ENCODE peak calls at places on chromosomes 3 and 15, in six cellular contexts. One of them, this sample, is unnamed.
A peak's percentile ranks its signal among the peaks of the same experiment; 100 is the strongest.

GRCh38 chr3:15110201-15110600 is 11.3 kb upstream of the RBSN start:
- DNase-seq in activated T-cell treated with anti-CD3 and anti-CD28 coated beads, Interleukin-2, amount 50 U/mL, for 72 hours: no peak
- DNase-seq in MV-4-11: no peak
- DNase-seq in BJ: no peak
- DNase-seq in activated CD4-positive, alpha-beta T cell treated with anti-CD3 and anti-CD28 coated beads, Interleukin-2, amount 50 U/mL, for 48 hours: no peak
- DNase-seq in GM19239: no peak
- DNase-seq in this sample: no peak

GRCh38 chr15:101294731-101295606 is at the start of gene SNRPA1:
- DNase-seq in activated T-cell treated with anti-CD3 and anti-CD28 coated beads, Interleukin-2, amount 50 U/mL, for 72 hours: peak; percentile 99
- DNase-seq in MV-4-11: peak; percentile 92
- DNase-seq in BJ: peak; percentile 52
- DNase-seq in activated CD4-positive, alpha-beta T cell treated with anti-CD3 and anti-CD28 coated beads, Interleukin-2, amount 50 U/mL, for 48 hours: peak; percentile 98
- DNase-seq in GM19239: peak; percentile 82
- DNase-seq in this sample: peak; percentile 98

GRCh38 chr3:169252535-169252934 is 411.0 kb downstream of the MECOM start:
- DNase-seq in activated T-cell treated with anti-CD3 and anti-CD28 coated beads, Interleukin-2, amount 50 U/mL, for 72 hours: no peak
- DNase-seq in MV-4-11: no peak
- DNase-seq in BJ: no peak
- DNase-seq in activated CD4-positive, alpha-beta T cell treated with anti-CD3 and anti-CD28 coated beads, Interleukin-2, amount 50 U/mL, for 48 hours: no peak
- DNase-seq in GM19239: no peak
- DNase-seq in this sample: no peak

GRCh38 chr3:116020495-116020894 is 397.2 kb downstream of the GAP43 start:
- DNase-seq in activated T-cell treated with anti-CD3 and anti-CD28 coated beads, Interleukin-2, amount 50 U/mL, for 72 hours: no peak
- DNase-seq in MV-4-11: peak; percentile 93
- DNase-seq in BJ: no peak
- DNase-seq in activated CD4-positive, alpha-beta T cell treated with anti-CD3 and anti-CD28 coated beads, Interleukin-2, amount 50 U/mL, for 48 hours: no peak
- DNase-seq in GM19239: no peak
- DNase-seq in this sample: no peak

GRCh38 chr3:4809970-4810369 is 169.3 kb upstream of the BHLHE40 start:
- DNase-seq in activated T-cell treated with anti-CD3 and anti-CD28 coated beads, Interleukin-2, amount 50 U/mL, for 72 hours: no peak
- DNase-seq in MV-4-11: no peak
- DNase-seq in BJ: no peak
- DNase-seq in activated CD4-positive, alpha-beta T cell treated with anti-CD3 and anti-CD28 coated beads, Interleukin-2, amount 50 U/mL, for 48 hours: no peak
- DNase-seq in GM19239: no peak
- DNase-seq in this sample: no peak

GRCh38 chr15:70722266-70723123 is 40.9 kb downstream of the UACA start:
- DNase-seq in activated T-cell treated with anti-CD3 and anti-CD28 coated beads, Interleukin-2, amount 50 U/mL, for 72 hours: peak; percentile 1
- DNase-seq in MV-4-11: peak; percentile 33
- DNase-seq in BJ: no peak
- DNase-seq in activated CD4-positive, alpha-beta T cell treated with anti-CD3 and anti-CD28 coated beads, Interleukin-2, amount 50 U/mL, for 48 hours: no peak
- DNase-seq in GM19239: peak; percentile 6
- DNase-seq in this sample: peak; percentile 78

GRCh38 chr3:38404286-38404685 is 49.4 kb upstream of the ACVR2B start:
- DNase-seq in activated T-cell treated with anti-CD3 and anti-CD28 coated beads, Interleukin-2, amount 50 U/mL, for 72 hours: no peak
- DNase-seq in MV-4-11: peak; percentile 95
- DNase-seq in BJ: peak; percentile 25
- DNase-seq in activated CD4-positive, alpha-beta T cell treated with anti-CD3 and anti-CD28 coated beads, Interleukin-2, amount 50 U/mL, for 48 hours: no peak
- DNase-seq in GM19239: no peak
- DNase-seq in this sample: peak; percentile 65

GRCh38 chr15:46343527-46343926 is 708.7 kb downstream of the SQOR start:
- DNase-seq in activated T-cell treated with anti-CD3 and anti-CD28 coated beads, Interleukin-2, amount 50 U/mL, for 72 hours: no peak
- DNase-seq in MV-4-11: no peak
- DNase-seq in BJ: no peak
- DNase-seq in activated CD4-positive, alpha-beta T cell treated with anti-CD3 and anti-CD28 coated beads, Interleukin-2, amount 50 U/mL, for 48 hours: no peak
- DNase-seq in GM19239: no peak
- DNase-seq in this sample: no peak

GRCh38 chr3:52851348-52851747 is 16.5 kb upstream of the MUSTN1 start:
- DNase-seq in activated T-cell treated with anti-CD3 and anti-CD28 coated beads, Interleukin-2, amount 50 U/mL, for 72 hours: peak; percentile 41
- DNase-seq in MV-4-11: peak; percentile 54
- DNase-seq in BJ: no peak
- DNase-seq in activated CD4-positive, alpha-beta T cell treated with anti-CD3 and anti-CD28 coated beads, Interleukin-2, amount 50 U/mL, for 48 hours: peak; percentile 38
- DNase-seq in GM19239: peak; percentile 60
- DNase-seq in this sample: peak; percentile 89

GRCh38 chr15:62847900-62848489 is 194.6 kb upstream of the TPM1 start:
- DNase-seq in activated T-cell treated with anti-CD3 and anti-CD28 coated beads, Interleukin-2, amount 50 U/mL, for 72 hours: peak; percentile 57
- DNase-seq in MV-4-11: peak; percentile 27
- DNase-seq in BJ: no peak
- DNase-seq in activated CD4-positive, alpha-beta T cell treated with anti-CD3 and anti-CD28 coated beads, Interleukin-2, amount 50 U/mL, for 48 hours: peak; percentile 72
- DNase-seq in GM19239: peak; percentile 18
- DNase-seq in this sample: peak; percentile 59

GRCh38 chr3:42849017-42849416 is 26.7 kb downstream of the CYP8B1 start:
- DNase-seq in activated T-cell treated with anti-CD3 and anti-CD28 coated beads, Interleukin-2, amount 50 U/mL, for 72 hours: no peak
- DNase-seq in MV-4-11: no peak
- DNase-seq in BJ: no peak
- DNase-seq in activated CD4-positive, alpha-beta T cell treated with anti-CD3 and anti-CD28 coated beads, Interleukin-2, amount 50 U/mL, for 48 hours: no peak
- DNase-seq in GM19239: no peak
- DNase-seq in this sample: no peak

GRCh38 chr3:9352917-9353823 is 9.7 kb upstream of the THUMPD3 start:
- DNase-seq in activated T-cell treated with anti-CD3 and anti-CD28 coated beads, Interleukin-2, amount 50 U/mL, for 72 hours: peak; percentile 57
- DNase-seq in MV-4-11: peak; percentile 62
- DNase-seq in BJ: no peak
- DNase-seq in activated CD4-positive, alpha-beta T cell treated with anti-CD3 and anti-CD28 coated beads, Interleukin-2, amount 50 U/mL, for 48 hours: peak; percentile 65
- DNase-seq in GM19239: peak; percentile 24
- DNase-seq in this sample: peak; percentile 58

GRCh38 chr3:58151637-58152036 is 59.1 kb downstream of the DNASE1L3 start:
- DNase-seq in activated T-cell treated with anti-CD3 and anti-CD28 coated beads, Interleukin-2, amount 50 U/mL, for 72 hours: no peak
- DNase-seq in MV-4-11: no peak
- DNase-seq in BJ: no peak
- DNase-seq in activated CD4-positive, alpha-beta T cell treated with anti-CD3 and anti-CD28 coated beads, Interleukin-2, amount 50 U/mL, for 48 hours: no peak
- DNase-seq in GM19239: no peak
- DNase-seq in this sample: no peak

GRCh38 chr15:78308422-78309021 is 9.1 kb upstream of the SKIC8 start:
- DNase-seq in activated T-cell treated with anti-CD3 and anti-CD28 coated beads, Interleukin-2, amount 50 U/mL, for 72 hours: peak; percentile 76
- DNase-seq in MV-4-11: peak; percentile 71
- DNase-seq in BJ: no peak
- DNase-seq in activated CD4-positive, alpha-beta T cell treated with anti-CD3 and anti-CD28 coated beads, Interleukin-2, amount 50 U/mL, for 48 hours: peak; percentile 72
- DNase-seq in GM19239: peak; percentile 48
- DNase-seq in this sample: peak; percentile 56

GRCh38 chr3:3800076-3800448 is 831 bp downstream of the LRRN1 start:
- DNase-seq in activated T-cell treated with anti-CD3 and anti-CD28 coated beads, Interleukin-2, amount 50 U/mL, for 72 hours: peak; percentile 14
- DNase-seq in MV-4-11: no peak
- DNase-seq in BJ: no peak
- DNase-seq in activated CD4-positive, alpha-beta T cell treated with anti-CD3 and anti-CD28 coated beads, Interleukin-2, amount 50 U/mL, for 48 hours: no peak
- DNase-seq in GM19239: no peak
- DNase-seq in this sample: no peak

GRCh38 chr3:5290915-5291314 is 103.4 kb downstream of the EDEM1 start:
- DNase-seq in activated T-cell treated with anti-CD3 and anti-CD28 coated beads, Interleukin-2, amount 50 U/mL, for 72 hours: no peak
- DNase-seq in MV-4-11: no peak
- DNase-seq in BJ: no peak
- DNase-seq in activated CD4-positive, alpha-beta T cell treated with anti-CD3 and anti-CD28 coated beads, Interleukin-2, amount 50 U/mL, for 48 hours: no peak
- DNase-seq in GM19239: no peak
- DNase-seq in this sample: no peak

GRCh38 chr3:141405025-141405424 is 36.7 kb downstream of the ZBTB38 start:
- DNase-seq in activated T-cell treated with anti-CD3 and anti-CD28 coated beads, Interleukin-2, amount 50 U/mL, for 72 hours: no peak
- DNase-seq in MV-4-11: no peak
- DNase-seq in BJ: no peak
- DNase-seq in activated CD4-positive, alpha-beta T cell treated with anti-CD3 and anti-CD28 coated beads, Interleukin-2, amount 50 U/mL, for 48 hours: no peak
- DNase-seq in GM19239: no peak
- DNase-seq in this sample: no peak

GRCh38 chr3:147449669-147450068 is 40.5 kb downstream of the ZIC1 start:
- DNase-seq in activated T-cell treated with anti-CD3 and anti-CD28 coated beads, Interleukin-2, amount 50 U/mL, for 72 hours: no peak
- DNase-seq in MV-4-11: no peak
- DNase-seq in BJ: no peak
- DNase-seq in activated CD4-positive, alpha-beta T cell treated with anti-CD3 and anti-CD28 coated beads, Interleukin-2, amount 50 U/mL, for 48 hours: no peak
- DNase-seq in GM19239: no peak
- DNase-seq in this sample: no peak

GRCh38 chr15:74399511-74400312 is 32.3 kb upstream of the CYP11A1 start:
- DNase-seq in activated T-cell treated with anti-CD3 and anti-CD28 coated beads, Interleukin-2, amount 50 U/mL, for 72 hours: peak; percentile 67
- DNase-seq in MV-4-11: peak; percentile 39
- DNase-seq in BJ: no peak
- DNase-seq in activated CD4-positive, alpha-beta T cell treated with anti-CD3 and anti-CD28 coated beads, Interleukin-2, amount 50 U/mL, for 48 hours: peak; percentile 69
- DNase-seq in GM19239: no peak
- DNase-seq in this sample: peak; percentile 59

GRCh38 chr15:35061171-35062163 is 23.6 kb downstream of the NANOGP8 start:
- DNase-seq in activated T-cell treated with anti-CD3 and anti-CD28 coated beads, Interleukin-2, amount 50 U/mL, for 72 hours: no peak
- DNase-seq in MV-4-11: no peak
- DNase-seq in BJ: no peak
- DNase-seq in activated CD4-positive, alpha-beta T cell treated with anti-CD3 and anti-CD28 coated beads, Interleukin-2, amount 50 U/mL, for 48 hours: no peak
- DNase-seq in GM19239: no peak
- DNase-seq in this sample: no peak

GRCh38 chr15:56788359-56788758 is 55.0 kb upstream of the ZNF280D start:
- DNase-seq in activated T-cell treated with anti-CD3 and anti-CD28 coated beads, Interleukin-2, amount 50 U/mL, for 72 hours: no peak
- DNase-seq in MV-4-11: no peak
- DNase-seq in BJ: no peak
- DNase-seq in activated CD4-positive, alpha-beta T cell treated with anti-CD3 and anti-CD28 coated beads, Interleukin-2, amount 50 U/mL, for 48 hours: no peak
- DNase-seq in GM19239: no peak
- DNase-seq in this sample: no peak

GRCh38 chr3:169886671-169887070 is 16.9 kb upstream of the LRRC31 start:
- DNase-seq in activated T-cell treated with anti-CD3 and anti-CD28 coated beads, Interleukin-2, amount 50 U/mL, for 72 hours: no peak
- DNase-seq in MV-4-11: no peak
- DNase-seq in BJ: no peak
- DNase-seq in activated CD4-positive, alpha-beta T cell treated with anti-CD3 and anti-CD28 coated beads, Interleukin-2, amount 50 U/mL, for 48 hours: no peak
- DNase-seq in GM19239: no peak
- DNase-seq in this sample: no peak

GRCh38 chr15:75739791-75740190 is 27.1 kb upstream of the CSPG4 start:
- DNase-seq in activated T-cell treated with anti-CD3 and anti-CD28 coated beads, Interleukin-2, amount 50 U/mL, for 72 hours: no peak
- DNase-seq in MV-4-11: no peak
- DNase-seq in BJ: no peak
- DNase-seq in activated CD4-positive, alpha-beta T cell treated with anti-CD3 and anti-CD28 coated beads, Interleukin-2, amount 50 U/mL, for 48 hours: no peak
- DNase-seq in GM19239: no peak
- DNase-seq in this sample: no peak

GRCh38 chr15:76345269-76345879 is 8.8 kb downstream of the ISL2 start:
- DNase-seq in activated T-cell treated with anti-CD3 and anti-CD28 coated beads, Interleukin-2, amount 50 U/mL, for 72 hours: no peak
- DNase-seq in MV-4-11: no peak
- DNase-seq in BJ: no peak
- DNase-seq in activated CD4-positive, alpha-beta T cell treated with anti-CD3 and anti-CD28 coated beads, Interleukin-2, amount 50 U/mL, for 48 hours: no peak
- DNase-seq in GM19239: no peak
- DNase-seq in this sample: no peak

GRCh38 chr3:109678600-109678999 is 341.3 kb upstream of the DPPA4 start:
- DNase-seq in activated T-cell treated with anti-CD3 and anti-CD28 coated beads, Interleukin-2, amount 50 U/mL, for 72 hours: no peak
- DNase-seq in MV-4-11: no peak
- DNase-seq in BJ: no peak
- DNase-seq in activated CD4-positive, alpha-beta T cell treated with anti-CD3 and anti-CD28 coated beads, Interleukin-2, amount 50 U/mL, for 48 hours: no peak
- DNase-seq in GM19239: no peak
- DNase-seq in this sample: no peak

GRCh38 chr15:77526582-77527163 is 106.0 kb downstream of the HMG20A start:
- DNase-seq in activated T-cell treated with anti-CD3 and anti-CD28 coated beads, Interleukin-2, amount 50 U/mL, for 72 hours: no peak
- DNase-seq in MV-4-11: no peak
- DNase-seq in BJ: no peak
- DNase-seq in activated CD4-positive, alpha-beta T cell treated with anti-CD3 and anti-CD28 coated beads, Interleukin-2, amount 50 U/mL, for 48 hours: no peak
- DNase-seq in GM19239: no peak
- DNase-seq in this sample: no peak

GRCh38 chr3:188241072-188241471 is 87.1 kb downstream of the LPP start:
- DNase-seq in activated T-cell treated with anti-CD3 and anti-CD28 coated beads, Interleukin-2, amount 50 U/mL, for 72 hours: no peak
- DNase-seq in MV-4-11: no peak
- DNase-seq in BJ: no peak
- DNase-seq in activated CD4-positive, alpha-beta T cell treated with anti-CD3 and anti-CD28 coated beads, Interleukin-2, amount 50 U/mL, for 48 hours: no peak
- DNase-seq in GM19239: no peak
- DNase-seq in this sample: no peak

GRCh38 chr15:99015677-99016568 is 8.3 kb upstream of the PGPEP1L start:
- DNase-seq in activated T-cell treated with anti-CD3 and anti-CD28 coated beads, Interleukin-2, amount 50 U/mL, for 72 hours: peak; percentile 3
- DNase-seq in MV-4-11: no peak
- DNase-seq in BJ: no peak
- DNase-seq in activated CD4-positive, alpha-beta T cell treated with anti-CD3 and anti-CD28 coated beads, Interleukin-2, amount 50 U/mL, for 48 hours: no peak
- DNase-seq in GM19239: no peak
- DNase-seq in this sample: peak; percentile 70

GRCh38 chr3:122618614-122619013 is 41.2 kb downstream of the PARP15 start:
- DNase-seq in activated T-cell treated with anti-CD3 and anti-CD28 coated beads, Interleukin-2, amount 50 U/mL, for 72 hours: no peak
- DNase-seq in MV-4-11: no peak
- DNase-seq in BJ: no peak
- DNase-seq in activated CD4-positive, alpha-beta T cell treated with anti-CD3 and anti-CD28 coated beads, Interleukin-2, amount 50 U/mL, for 48 hours: no peak
- DNase-seq in GM19239: no peak
- DNase-seq in this sample: peak; percentile 25

GRCh38 chr3:73623996-73624362 is 762 bp downstream of the PDZRN3 start:
- DNase-seq in activated T-cell treated with anti-CD3 and anti-CD28 coated beads, Interleukin-2, amount 50 U/mL, for 72 hours: no peak
- DNase-seq in MV-4-11: no peak
- DNase-seq in BJ: no peak
- DNase-seq in activated CD4-positive, alpha-beta T cell treated with anti-CD3 and anti-CD28 coated beads, Interleukin-2, amount 50 U/mL, for 48 hours: no peak
- DNase-seq in GM19239: no peak
- DNase-seq in this sample: peak; percentile 31

GRCh38 chr3:155015776-155016451 is 64.2 kb upstream of the MME start:
- DNase-seq in activated T-cell treated with anti-CD3 and anti-CD28 coated beads, Interleukin-2, amount 50 U/mL, for 72 hours: no peak
- DNase-seq in MV-4-11: no peak
- DNase-seq in BJ: no peak
- DNase-seq in activated CD4-positive, alpha-beta T cell treated with anti-CD3 and anti-CD28 coated beads, Interleukin-2, amount 50 U/mL, for 48 hours: no peak
- DNase-seq in GM19239: no peak
- DNase-seq in this sample: no peak

GRCh38 chr15:67923647-67923971 is 83.8 kb upstream of the RNU6-1 start:
- DNase-seq in activated T-cell treated with anti-CD3 and anti-CD28 coated beads, Interleukin-2, amount 50 U/mL, for 72 hours: no peak
- DNase-seq in MV-4-11: no peak
- DNase-seq in BJ: no peak
- DNase-seq in activated CD4-positive, alpha-beta T cell treated with anti-CD3 and anti-CD28 coated beads, Interleukin-2, amount 50 U/mL, for 48 hours: no peak
- DNase-seq in GM19239: no peak
- DNase-seq in this sample: no peak

GRCh38 chr3:59607628-59608027 is 557.8 kb upstream of the CFAP20DC start:
- DNase-seq in activated T-cell treated with anti-CD3 and anti-CD28 coated beads, Interleukin-2, amount 50 U/mL, for 72 hours: no peak
- DNase-seq in MV-4-11: no peak
- DNase-seq in BJ: no peak
- DNase-seq in activated CD4-positive, alpha-beta T cell treated with anti-CD3 and anti-CD28 coated beads, Interleukin-2, amount 50 U/mL, for 48 hours: no peak
- DNase-seq in GM19239: no peak
- DNase-seq in this sample: peak; percentile 43

GRCh38 chr3:137770066-137770805 is 6.1 kb downstream of the SOX14 start:
- DNase-seq in activated T-cell treated with anti-CD3 and anti-CD28 coated beads, Interleukin-2, amount 50 U/mL, for 72 hours: no peak
- DNase-seq in MV-4-11: no peak
- DNase-seq in BJ: no peak
- DNase-seq in activated CD4-positive, alpha-beta T cell treated with anti-CD3 and anti-CD28 coated beads, Interleukin-2, amount 50 U/mL, for 48 hours: no peak
- DNase-seq in GM19239: no peak
- DNase-seq in this sample: no peak

This sample was measured in trophoblast cell.